ENCODE peak calls at places on chromosomes 1 and 21, in five cellular contexts. F is fibroblast of lung, T is GM23248, Y is MM.1S, Q is neural progenitor cell. X is an unnamed sample.

GRCh38 chr1:150987928-150988327 is 5.8 kb downstream of the ANXA9 start:
- DNase-seq in F (no peak), T (no peak), Y (no peak), Q (no peak), X (no peak)

GRCh38 chr1:19644761-19645543 is 841 bp downstream of the NBL1 start:
- DNase-seq in F (no peak), T (peak; percentile 66), Y (no peak), Q (peak; percentile 71), X (peak; percentile 41)

GRCh38 chr1:58902830-58903229 is 119.0 kb upstream of the JUN start:
- DNase-seq in F (no peak), T (no peak), Y (no peak), Q (no peak), X (no peak)

GRCh38 chr21:25733859-25734653 is 648 bp downstream of the ATP5PF start:
- DNase-seq in F (peak; percentile 48), T (peak; percentile 75), Y (peak; percentile 41), Q (no peak), X (peak; percentile 6)

GRCh38 chr1:31931241-31932225 is 6.6 kb downstream of the PTP4A2 start:
- DNase-seq in F (peak; percentile 71), T (peak; percentile 88), Y (no peak), Q (no peak), X (peak; percentile 62)

GRCh38 chr21:35543746-35544145 is 494.6 kb upstream of the RUNX1 start:
- DNase-seq in F (no peak), T (no peak), Y (no peak), Q (no peak), X (no peak)

GRCh38 chr1:44354840-44355581 is at the start of gene ERI3:
- DNase-seq in F (peak; percentile 97), T (peak; percentile 99), Y (peak; percentile 98), Q (peak; percentile 99), X (peak; percentile 99)

GRCh38 chr1:159162511-159163265 is 8.7 kb upstream of the CADM3 start:
- DNase-seq in F (no peak), T (no peak), Y (no peak), Q (no peak), X (no peak)

GRCh38 chr1:147772540-147772939 is 12.1 kb upstream of the GJA5 start:
- DNase-seq in F (no peak), T (no peak), Y (no peak), Q (no peak), X (no peak)

GRCh38 chr21:33514234-33514633 is 22.7 kb upstream of the DNAJC28 start:
- DNase-seq in F (no peak), T (peak; percentile 27), Y (no peak), Q (no peak), X (no peak)

GRCh38 chr21:32257952-32258785 is 20.7 kb downstream of the MIS18A start:
- DNase-seq in F (peak; percentile 71), T (peak; percentile 93), Y (peak; percentile 84), Q (peak; percentile 88), X (peak; percentile 81)

GRCh38 chr1:171403396-171403795 is 81.9 kb upstream of the PRRC2C start:
- DNase-seq in F (peak; percentile 5), T (peak; percentile 19), Y (no peak), Q (no peak), X (peak; percentile 13)

GRCh38 chr1:190759807-190760206 is 282.1 kb upstream of the BRINP3 start:
- DNase-seq in F (no peak), T (no peak), Y (no peak), Q (no peak), X (no peak)

GRCh38 chr1:183149273-183149672 is 36.8 kb upstream of the LAMC2 start:
- DNase-seq in F (no peak), T (no peak), Y (no peak), Q (no peak), X (no peak)

GRCh38 chr1:89822109-89822962 is 1.5 kb downstream of the LRRC8D start:
- DNase-seq in F (no peak), T (no peak), Y (no peak), Q (peak; percentile 41), X (no peak)

GRCh38 chr1:234978397-234979291 is 150.0 kb downstream of the TOMM20 start:
- DNase-seq in F (peak; percentile 88), T (peak; percentile 72), Y (peak; percentile 80), Q (no peak), X (no peak)

GRCh38 chr1:232319106-232319505 is 310.8 kb downstream of the SIPA1L2 start:
- DNase-seq in F (no peak), T (no peak), Y (no peak), Q (no peak), X (no peak)

GRCh38 chr1:2427976-2428375 is 15.6 kb upstream of the PEX10 start:
- DNase-seq in F (no peak), T (no peak), Y (no peak), Q (no peak), X (no peak)
- H3K27ac ChIP-seq in F (no peak overlapping the region), T (no peak overlapping the region), Y (no peak overlapping the region), Q (no peak overlapping the region), X (no peak overlapping the region)

GRCh38 chr1:8911416-8912309 is 33.2 kb upstream of the ENO1 start:
- DNase-seq in F (no peak), T (no peak), Y (no peak), Q (no peak), X (no peak)

GRCh38 chr1:8914471-8914870 is 31.2 kb upstream of the CA6 start:
- DNase-seq in F (no peak), T (no peak), Y (no peak), Q (peak; percentile 83), X (no peak)

GRCh38 chr1:8915446-8915845 is 30.2 kb upstream of the CA6 start:
- DNase-seq in F (no peak), T (no peak), Y (no peak), Q (peak; percentile 68), X (no peak)

GRCh38 chr1:8910914-8911313 is 32.4 kb upstream of the ENO1 start:
- DNase-seq in F (peak; percentile 42), T (no peak), Y (no peak), Q (no peak), X (no peak)

GRCh38 chr1:8913457-8913856 is 32.2 kb upstream of the CA6 start:
- DNase-seq in F (no peak), T (no peak), Y (no peak), Q (no peak), X (no peak)
- H3K4me1 ChIP-seq in F (no peaks in the 10 kb centered on the region), T (no peaks in the 10 kb centered on the region), Y (no peaks in the 10 kb centered on the region), Q (peaks cover 33% of the 10 kb centered on the region), X (no peaks in the 10 kb centered on the region)

DNA sequence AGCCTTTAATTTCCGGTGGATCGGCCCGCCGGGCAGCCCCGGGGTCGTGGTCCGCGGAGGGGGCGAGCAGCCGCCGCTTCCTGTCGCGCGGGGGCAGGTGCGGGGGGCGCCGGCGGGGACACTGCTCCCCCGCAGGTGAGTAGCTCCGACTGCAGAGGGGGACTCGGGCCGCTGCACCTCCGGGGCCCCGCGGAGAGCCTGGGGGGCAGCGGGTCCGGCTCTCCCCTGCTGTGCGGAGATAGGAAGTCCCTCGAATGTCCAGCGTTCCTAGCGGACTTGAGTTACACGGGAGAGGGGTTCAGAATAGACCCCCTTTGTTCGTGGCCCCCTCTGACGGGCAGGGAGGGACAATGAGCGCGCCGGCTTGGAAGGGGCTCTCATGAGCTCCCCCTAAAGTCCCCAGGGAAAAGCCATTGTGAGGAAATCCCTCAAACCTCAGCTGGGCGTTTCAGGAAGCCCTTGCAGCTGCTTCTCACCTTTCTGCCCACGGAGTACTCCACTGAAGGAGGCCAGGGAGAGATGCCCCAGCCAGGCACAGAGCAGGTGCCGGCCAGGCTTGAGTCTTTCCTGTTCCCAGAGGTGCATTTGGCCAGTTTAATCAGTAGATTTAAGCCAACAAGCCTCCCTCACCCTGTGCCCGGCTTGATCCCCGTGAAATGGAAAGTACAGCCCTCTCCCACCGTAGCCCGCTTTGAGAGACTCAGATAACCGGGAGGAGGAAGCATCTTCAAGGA is 925 bp downstream of the PDE9A start:
- DNase-seq in F (no peak), T (no peak), Y (no peak), Q (peak; percentile 88), X (peak; percentile 78)
- TF ChIP-seq EZH2 in F (peak; percentile 91), T (peak; percentile 85), Y (peak; percentile 88), Q (no peak), X (no peak)

GRCh38 chr1:204545881-204546280 is 29.7 kb downstream of the MDM4 start:
- DNase-seq in F (no peak), T (no peak), Y (peak; percentile 71), Q (no peak), X (no peak)
- H3K27ac ChIP-seq in F (no peak overlapping the region), T (no peak overlapping the region), Y (peak overlapping the region; percentile 68), Q (no peak overlapping the region), X (no peak overlapping the region)

DNA sequence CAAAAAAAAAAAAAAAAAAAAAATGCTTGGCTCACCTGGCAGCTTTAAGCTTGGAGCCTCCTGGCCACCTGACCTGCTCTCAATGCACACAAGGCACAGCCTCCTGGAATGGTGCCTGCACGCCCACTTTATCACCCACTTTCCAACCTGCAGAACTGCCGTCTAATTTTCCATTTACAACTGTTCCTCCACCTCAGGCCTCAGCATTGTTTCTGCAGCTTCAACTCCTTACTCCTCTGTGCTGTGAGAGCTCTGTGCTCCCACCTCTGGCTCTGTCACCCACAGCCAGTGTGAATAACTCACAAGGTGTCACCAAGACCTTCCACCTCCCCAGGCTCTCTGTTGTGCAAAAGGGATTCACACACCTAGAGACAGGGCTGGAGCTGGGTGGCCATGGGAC is 38.7 kb upstream of the GPR157 start:
- DNase-seq in F (no peak), T (no peak), Y (no peak), Q (no peak), X (no peak)
- H3K4me1 ChIP-seq in F (peaks cover 20% of the 10 kb centered on the region), T (peaks cover 21% of the 10 kb centered on the region), Y (peaks cover 29% of the 10 kb centered on the region), Q (peaks cover 12% of the 10 kb centered on the region), X (no peaks in the 10 kb centered on the region)

GRCh38 chr1:152107984-152108898 is 7.0 kb downstream of the TCHH start:
- DNase-seq in F (peak; percentile 55), T (peak; percentile 77), Y (no peak), Q (peak; percentile 4), X (no peak)
- TF ChIP-seq EZH2 in F (no peak), T (peak; percentile 37), Y (no peak), Q (peak; percentile 80), X (peak; percentile 38)

DNA sequence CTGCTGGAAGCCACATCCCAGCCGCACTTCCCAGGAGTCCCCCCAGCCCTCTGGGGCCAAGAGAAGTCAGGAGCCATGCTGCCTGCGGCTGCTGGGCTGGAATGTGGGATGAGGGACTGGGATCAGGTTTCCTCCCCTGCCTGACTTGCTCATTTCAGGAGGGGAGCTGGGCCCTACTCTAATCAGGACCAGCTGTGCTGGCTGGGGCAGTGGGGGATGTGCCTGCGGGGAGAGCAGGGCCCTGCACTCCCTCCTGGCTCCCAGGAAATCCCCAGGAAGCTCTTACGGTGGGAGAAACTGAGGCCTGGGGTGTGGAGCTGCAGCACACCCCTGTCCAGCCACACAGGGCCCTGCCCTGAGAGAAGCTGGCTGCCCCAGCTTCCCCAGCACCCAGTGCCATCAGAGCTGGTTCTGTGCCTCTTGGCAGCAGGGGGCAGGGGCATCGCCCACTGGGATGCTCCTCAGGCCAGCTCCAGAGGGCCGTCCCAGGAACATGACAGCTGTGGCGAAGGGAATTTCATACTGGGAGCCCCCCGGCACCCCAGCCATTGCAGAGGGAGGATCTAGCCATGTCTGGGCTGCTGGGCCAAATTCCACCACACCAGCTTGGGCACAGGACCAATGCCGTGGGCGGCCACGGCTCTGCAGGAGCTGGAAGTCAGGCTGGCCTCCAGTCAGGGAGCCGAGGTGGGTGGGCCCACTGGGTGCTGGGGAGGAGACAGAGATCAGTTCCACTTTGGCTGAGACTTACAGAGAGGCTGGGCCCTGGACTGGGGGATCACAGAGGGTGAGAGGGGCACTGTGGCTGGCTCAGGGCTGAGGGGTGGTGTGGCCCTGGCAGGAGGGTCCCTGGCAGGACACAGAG is 21.3 kb upstream of the PRSS38 start:
- DNase-seq in F (peak; percentile 94), T (peak; percentile 95), Y (no peak), Q (peak; percentile 89), X (peak; percentile 81)
- H3K27ac ChIP-seq in F (peak overlapping the region; percentile 59), T (peak overlapping the region; percentile 77), Y (no peak overlapping the region), Q (no peak overlapping the region), X (peak overlapping the region; percentile 77)

X was measured in A673.